ENCODE peak calls at places on chromosomes 5 and 9, in five cellular contexts. R is IMR-90, H is SK-N-SH, K is K562, V is GM12878. P is an unnamed sample.

GRCh38 chr5:153796527-153796926 is 242.2 kb downstream of the FAM114A2 start:
- DNase-seq in R (no peak), H (no peak), K (no peak), V (no peak), P (no peak)

GRCh38 chr5:124697912-124698690 is 48.3 kb downstream of the ZNF608 start:
- DNase-seq in R (peak), H (no peak), K (no peak), V (no peak), P (no peak)

GRCh38 chr9:27386759-27387158 is 89.8 kb upstream of the EQTN start:
- DNase-seq in R (no peak), H (no peak), K (no peak), V (no peak), P (no peak)

GRCh38 chr9:107438211-107439030 is 51.1 kb downstream of the KLF4 start:
- DNase-seq in R (no peak), H (no peak), K (no peak), V (no peak), P (no peak)

GRCh38 chr5:140833993-140834392 is at the start of gene PCDHA7:
- DNase-seq in R (peak), H (no peak), K (no peak), V (no peak), P (peak)

GRCh38 chr5:163821142-163821541 is 315.7 kb downstream of the MAT2B start:
- DNase-seq in R (no peak), H (no peak), K (no peak), V (no peak), P (no peak)

GRCh38 chr9:89601856-89602562 is 2.8 kb upstream of the GADD45G start:
- DNase-seq in R (no peak), H (no peak), K (no peak), V (no peak), P (no peak)

GRCh38 chr9:129451089-129451656 is 169.7 kb downstream of the C9orf50 start:
- DNase-seq in R (no peak), H (no peak), K (no peak), V (no peak), P (no peak)

GRCh38 chr9:37209431-37210386 is 89.3 kb downstream of the ZCCHC7 start:
- DNase-seq in R (no peak), H (no peak), K (no peak), V (no peak), P (peak)

GRCh38 chr9:115941561-115942315 is 211.9 kb upstream of the PAPPA start:
- DNase-seq in R (peak), H (no peak), K (no peak), V (no peak), P (no peak)

GRCh38 chr5:12312343-12312742 is 408.1 kb upstream of the CTNND2 start:
- DNase-seq in R (no peak), H (no peak), K (no peak), V (no peak), P (no peak)

GRCh38 chr9:92564479-92564878 is 28.7 kb upstream of the ECM2 start:
- DNase-seq in R (peak), H (no peak), K (no peak), V (no peak), P (no peak)

GRCh38 chr5:54309237-54309636 is 1.1 kb downstream of the ARL15 start:
- DNase-seq in R (peak), H (peak), K (no peak), V (no peak), P (no peak)

GRCh38 chr9:37619806-37620205 is 27.4 kb upstream of the TOMM5 start:
- DNase-seq in R (no peak), H (no peak), K (no peak), V (no peak), P (no peak)

GRCh38 chr5:172707285-172708182 is 63.5 kb downstream of the DUSP1 start:
- DNase-seq in R (peak), H (peak), K (no peak), V (no peak), P (peak)

GRCh38 chr9:72349240-72349639 is 15.8 kb downstream of the ZFAND5 start:
- DNase-seq in R (no peak), H (no peak), K (no peak), V (no peak), P (no peak)

GRCh38 chr5:90201923-90202322 is 207.6 kb downstream of the CETN3 start:
- DNase-seq in R (no peak), H (no peak), K (no peak), V (no peak), P (no peak)

GRCh38 chr5:55923177-55923872 is 71.4 kb downstream of the IL6ST start:
- DNase-seq in R (no peak), H (no peak), K (no peak), V (no peak), P (no peak)

GRCh38 chr5:79133657-79134451 is 22.2 kb downstream of the BHMT start:
- DNase-seq in R (peak), H (peak), K (peak), V (peak), P (peak)

GRCh38 chr5:28400076-28400475 is 1361.7 kb upstream of the CDH9 start:
- DNase-seq in R (no peak), H (no peak), K (no peak), V (no peak), P (no peak)

GRCh38 chr9:136761545-136761981 is 2.8 kb downstream of the LCN15 start:
- DNase-seq in R (no peak), H (no peak), K (no peak), V (no peak), P (no peak)

GRCh38 chr5:103452666-103453065 is 109.9 kb downstream of the NUDT12 start:
- DNase-seq in R (peak), H (no peak), K (no peak), V (no peak), P (no peak)

GRCh38 chr5:172414618-172415599 is 39.4 kb downstream of the SH3PXD2B start:
- DNase-seq in R (no peak), H (no peak), K (no peak), V (no peak), P (no peak)

GRCh38 chr9:90107021-90107771 is 502.4 kb downstream of the GADD45G start:
- DNase-seq in R (no peak), H (no peak), K (no peak), V (no peak), P (peak)

GRCh38 chr5:151148583-151148982 is 9.0 kb downstream of the ANXA6 start:
- DNase-seq in R (no peak), H (no peak), K (no peak), V (no peak), P (no peak)

GRCh38 chr9:95028855-95029219 is 288.7 kb downstream of the FANCC start:
- DNase-seq in R (no peak), H (no peak), K (no peak), V (no peak), P (no peak)

GRCh38 chr5:93076096-93076495 is 504.9 kb downstream of the NR2F1-AS1 start:
- DNase-seq in R (peak), H (no peak), K (no peak), V (no peak), P (no peak)

GRCh38 chr5:135875567-135875966 is 20.1 kb downstream of the IL9 start:
- DNase-seq in R (no peak), H (no peak), K (no peak), V (no peak), P (no peak)

GRCh38 chr9:91423785-91424402 is at the start of gene NFIL3:
- DNase-seq in R (peak), H (peak), K (peak), V (no peak), P (peak)

GRCh38 chr5:164824671-164825070 is 1319.3 kb downstream of the MAT2B start:
- DNase-seq in R (no peak), H (no peak), K (no peak), V (no peak), P (no peak)

GRCh38 chr9:13034696-13035006 is 244.8 kb downstream of the MPDZ start:
- DNase-seq in R (no peak), H (no peak), K (no peak), V (no peak), P (no peak)

GRCh38 chr9:111198936-111199335 is 131.1 kb downstream of the OR2K2 start:
- DNase-seq in R (peak), H (no peak), K (no peak), V (no peak), P (no peak)

GRCh38 chr5:72021651-72022357 is 85.5 kb upstream of the MAP1B start:
- DNase-seq in R (no peak), H (no peak), K (no peak), V (no peak), P (no peak)

GRCh38 chr5:25028994-25029393 is 384.2 kb upstream of the CDH10 start:
- DNase-seq in R (no peak), H (no peak), K (no peak), V (no peak), P (no peak)

GRCh38 chr5:35823347-35823875 is 33.3 kb upstream of the IL7R start:
- DNase-seq in R (no peak), H (no peak), K (no peak), V (no peak), P (no peak)

GRCh38 chr9:83060557-83060956 is 2.4 kb downstream of the RASEF start:
- DNase-seq in R (no peak), H (peak), K (no peak), V (no peak), P (peak)

GRCh38 chr5:176583076-176583475 is 26.9 kb downstream of the GPRIN1 start:
- DNase-seq in R (peak), H (no peak), K (no peak), V (no peak), P (no peak)

GRCh38 chr9:117368684-117369230 is 46.1 kb downstream of the ASTN2 start:
- DNase-seq in R (no peak), H (no peak), K (no peak), V (no peak), P (no peak)
- TF ChIP-seq RAD21 in R (no peak), H (no peak), K (no peak), V (no peak), P (no peak)

DNA sequence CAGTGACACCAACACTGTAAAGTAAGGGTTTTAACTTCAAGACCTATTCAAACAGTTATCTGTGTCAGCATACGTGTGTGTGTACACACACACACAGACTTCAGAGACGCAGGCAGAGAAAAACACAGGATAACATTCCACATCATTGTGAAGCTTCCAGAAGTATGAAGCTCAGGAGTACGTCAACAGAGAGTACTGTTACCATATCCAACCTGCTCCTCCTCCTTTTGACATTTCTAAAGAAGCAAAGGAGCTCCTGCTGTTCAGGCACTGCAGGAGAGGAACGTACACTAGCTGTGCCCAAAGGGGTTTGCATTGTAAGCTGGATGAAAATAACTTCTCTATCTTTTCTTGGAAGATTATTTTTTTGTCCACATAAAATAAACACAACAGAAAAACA is 180.7 kb downstream of the MEF2C start:
- DNase-seq in R (no peak), H (no peak), K (no peak), V (no peak), P (no peak)
- H3K4me3 ChIP-seq in R (no peak), H (no peak), K (no peak), V (no peak), P (no peak)

DNA sequence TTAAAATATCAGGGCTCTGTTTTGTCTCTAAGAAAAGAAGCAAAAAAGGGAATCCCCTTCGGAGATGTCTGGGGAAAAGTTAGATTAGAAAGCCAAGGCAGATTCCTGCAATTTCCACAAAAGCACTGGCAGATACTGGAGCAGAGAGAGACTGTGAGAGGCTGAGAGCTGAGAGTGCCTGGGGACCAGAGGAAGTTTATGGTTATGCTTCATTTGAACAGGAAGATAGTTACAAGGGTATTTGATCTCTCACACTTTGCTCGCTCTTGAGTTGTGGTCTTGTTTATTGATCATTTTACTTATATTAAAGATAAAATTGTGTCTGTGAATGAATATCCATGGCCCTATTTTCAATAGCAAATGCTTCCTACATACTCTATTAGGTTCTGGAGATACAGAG is 32.8 kb upstream of the FAM81B start:
- DNase-seq in R (no peak), H (no peak), K (no peak), V (no peak), P (no peak)
- TF ChIP-seq RCOR1 in R (no peak), H (no peak), K (no peak), V (no peak), P (no peak)

GRCh38 chr9:121902483-121903135 is 190.5 kb downstream of the TTLL11 start:
- DNase-seq in R (peak), H (peak), K (no peak), V (peak), P (no peak)
- TF ChIP-seq RAD21 in R (peak), H (no peak), K (no peak), V (no peak), P (no peak)

DNA sequence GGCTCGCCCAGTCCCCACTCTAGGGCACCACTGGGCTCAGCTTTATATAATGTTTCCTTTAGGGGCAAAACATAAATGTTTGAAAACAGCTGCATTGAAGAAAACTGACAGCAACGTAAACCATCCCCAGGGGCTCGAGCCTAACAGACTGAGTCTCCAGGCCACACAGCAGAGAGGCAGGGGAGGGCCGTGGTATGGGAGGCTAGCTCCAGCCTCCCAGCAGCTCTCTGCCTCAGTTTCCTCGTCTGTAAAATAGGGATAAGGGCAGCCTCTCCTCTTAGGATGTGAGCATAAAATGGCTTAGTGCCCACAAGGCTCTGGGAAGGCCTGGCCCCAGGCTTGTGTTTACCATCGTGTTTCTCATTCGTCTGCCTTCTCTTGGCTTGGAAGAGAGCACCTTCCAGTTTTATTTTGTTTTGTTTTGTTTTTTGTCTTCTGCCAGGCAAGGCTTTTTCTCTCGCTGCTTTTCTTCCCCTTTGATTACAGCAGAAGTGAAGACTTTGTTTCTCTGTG is 2.7 kb downstream of the ANKRD33B start:
- DNase-seq in R (no peak), H (no peak), K (no peak), V (no peak), P (no peak)
- H3K4me3 ChIP-seq in R (peak), H (no peak), K (no peak), V (peak), P (peak)

DNA sequence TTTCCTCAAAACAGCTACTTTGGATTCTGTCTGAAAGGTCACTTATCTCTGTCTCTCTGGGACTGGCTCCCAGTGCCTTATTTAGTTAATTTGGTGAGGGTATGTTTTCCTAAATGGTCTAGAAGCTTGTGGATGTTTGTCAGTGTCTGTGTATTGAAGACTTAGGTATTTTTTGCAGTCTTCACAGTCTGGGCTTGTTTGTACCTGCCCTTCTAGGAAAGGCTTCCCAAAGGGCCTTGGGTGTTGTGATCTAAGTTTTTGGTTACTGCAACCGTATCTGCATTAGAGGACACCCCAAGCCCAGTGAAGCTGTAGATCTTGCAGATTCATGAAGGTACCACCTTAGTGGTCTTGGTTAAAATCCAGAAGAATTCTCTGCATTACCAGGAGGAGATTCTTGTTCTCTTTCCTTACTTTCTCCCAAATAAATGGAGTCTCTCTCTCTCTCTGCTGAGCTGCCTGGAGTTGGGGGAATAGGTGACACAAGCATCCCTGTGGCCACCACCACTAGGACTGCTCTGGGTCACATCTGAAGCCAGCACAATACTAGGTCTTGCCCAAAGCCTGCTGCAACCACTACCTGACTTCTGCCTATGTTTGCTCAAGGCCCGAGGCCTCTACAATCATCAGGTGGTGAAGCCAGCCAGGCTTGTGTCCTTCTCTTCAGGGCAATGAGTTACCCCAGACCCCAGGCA is 17.8 kb upstream of the CCNB1 start:
- DNase-seq in R (no peak), H (no peak), K (no peak), V (no peak), P (no peak)
- TF ChIP-seq RCOR1 in R (no peak), H (no peak), K (no peak), V (no peak), P (no peak)

GRCh38 chr9:33304367-33304766 is 14.1 kb downstream of the NFX1 start:
- DNase-seq in R (no peak), H (no peak), K (no peak), V (no peak), P (no peak)
- TF ChIP-seq RAD21 in R (no peak), H (no peak), K (no peak), V (no peak), P (no peak)